ENCODE peak calls at places on chromosomes 2 and 18, in five cellular contexts. One of them, this sample, is unnamed.

GRCh38 chr2:113407446-113408099 is 29.9 kb upstream of the ZNG1B start:
- DNase-seq in tibial artery: no peak
- DNase-seq in aorta: no peak
- DNase-seq in adipocyte: peak; percentile 14
- DNase-seq in pancreas: no peak
- DNase-seq in this sample: no peak

GRCh38 chr18:59087391-59087790 is 52.3 kb upstream of the SEC11C start:
- DNase-seq in tibial artery: no peak
- DNase-seq in aorta: no peak
- DNase-seq in adipocyte: no peak
- DNase-seq in pancreas: no peak
- DNase-seq in this sample: no peak

GRCh38 chr2:118967124-118967880 is 25.3 kb downstream of the MARCO start:
- DNase-seq in adipocyte: no peak
- DNase-seq in pancreas: no peak
- DNase-seq in aorta: no peak
- DNase-seq in tibial artery: no peak
- DNase-seq in this sample: no peak

GRCh38 chr18:79902640-79903039 is 48.8 kb downstream of the SLC66A2 start:
- DNase-seq in tibial artery: peak; percentile 60
- DNase-seq in pancreas: no peak
- DNase-seq in aorta: peak; percentile 75
- DNase-seq in adipocyte: no peak
- DNase-seq in this sample: no peak

GRCh38 chr18:26777316-26778053 is 88.0 kb downstream of the AQP4 start:
- DNase-seq in pancreas: no peak
- DNase-seq in tibial artery: no peak
- DNase-seq in adipocyte: no peak
- DNase-seq in aorta: no peak
- DNase-seq in this sample: no peak

GRCh38 chr18:53441761-53442414 is 782.6 kb downstream of the MBD2 start:
- DNase-seq in adipocyte: peak; percentile 27
- DNase-seq in pancreas: no peak
- DNase-seq in tibial artery: no peak
- DNase-seq in aorta: no peak
- DNase-seq in this sample: no peak

GRCh38 chr2:144372484-144373195 is 147.3 kb downstream of the ZEB2 start:
- DNase-seq in tibial artery: no peak
- DNase-seq in pancreas: no peak
- DNase-seq in aorta: no peak
- DNase-seq in adipocyte: peak; percentile 33
- DNase-seq in this sample: no peak

GRCh38 chr18:73023975-73024374 is 156.2 kb upstream of the NETO1 start:
- DNase-seq in pancreas: no peak
- DNase-seq in tibial artery: no peak
- DNase-seq in adipocyte: no peak
- DNase-seq in aorta: no peak
- DNase-seq in this sample: peak; percentile 10

GRCh38 chr18:477565-477964 is 22.9 kb downstream of the COLEC12 start:
- DNase-seq in tibial artery: no peak
- DNase-seq in pancreas: peak; percentile 63
- DNase-seq in aorta: no peak
- DNase-seq in adipocyte: no peak
- DNase-seq in this sample: no peak

GRCh38 chr2:51025942-51026574 is 5.9 kb downstream of the NRXN1 start:
- DNase-seq in tibial artery: no peak
- DNase-seq in aorta: no peak
- DNase-seq in pancreas: no peak
- DNase-seq in adipocyte: no peak
- DNase-seq in this sample: no peak

GRCh38 chr18:26457611-26458350 is 90.6 kb downstream of the KCTD1 start:
- DNase-seq in tibial artery: no peak
- DNase-seq in pancreas: no peak
- DNase-seq in adipocyte: no peak
- DNase-seq in aorta: no peak
- DNase-seq in this sample: no peak

GRCh38 chr2:133324150-133324561 is 244.1 kb downstream of the NCKAP5 start:
- DNase-seq in adipocyte: peak; percentile 76
- DNase-seq in tibial artery: no peak
- DNase-seq in pancreas: no peak
- DNase-seq in aorta: no peak
- DNase-seq in this sample: no peak

GRCh38 chr2:54628957-54629356 is 94.5 kb upstream of the EML6 start:
- DNase-seq in aorta: no peak
- DNase-seq in adipocyte: no peak
- DNase-seq in tibial artery: no peak
- DNase-seq in pancreas: no peak
- DNase-seq in this sample: no peak
- H3K4me1 ChIP-seq in aorta: no peaks in the 10 kb centered on the region
- H3K4me1 ChIP-seq in adipocyte: peaks cover 54% of the 10 kb centered on the region
- H3K4me1 ChIP-seq in tibial artery: no peaks in the 10 kb centered on the region
- H3K4me1 ChIP-seq in pancreas: peaks cover 26% of the 10 kb centered on the region
- H3K4me1 ChIP-seq in this sample: no peaks in the 10 kb centered on the region

GRCh38 chr18:2326999-2327398 is 244.3 kb downstream of the METTL4 start:
- DNase-seq in tibial artery: no peak
- DNase-seq in pancreas: no peak
- DNase-seq in adipocyte: peak; percentile 5
- DNase-seq in aorta: no peak
- DNase-seq in this sample: no peak

GRCh38 chr18:2324459-2324858 is 246.8 kb downstream of the METTL4 start:
- DNase-seq in aorta: no peak
- DNase-seq in adipocyte: no peak
- DNase-seq in tibial artery: no peak
- DNase-seq in pancreas: no peak
- DNase-seq in this sample: no peak

GRCh38 chr18:2325933-2326332 is 245.4 kb downstream of the METTL4 start:
- DNase-seq in aorta: no peak
- DNase-seq in pancreas: no peak
- DNase-seq in tibial artery: no peak
- DNase-seq in adipocyte: no peak
- DNase-seq in this sample: no peak

GRCh38 chr18:2330764-2331163 is 240.5 kb downstream of the METTL4 start:
- DNase-seq in adipocyte: no peak
- DNase-seq in aorta: no peak
- DNase-seq in pancreas: no peak
- DNase-seq in tibial artery: no peak
- DNase-seq in this sample: no peak

DNA sequence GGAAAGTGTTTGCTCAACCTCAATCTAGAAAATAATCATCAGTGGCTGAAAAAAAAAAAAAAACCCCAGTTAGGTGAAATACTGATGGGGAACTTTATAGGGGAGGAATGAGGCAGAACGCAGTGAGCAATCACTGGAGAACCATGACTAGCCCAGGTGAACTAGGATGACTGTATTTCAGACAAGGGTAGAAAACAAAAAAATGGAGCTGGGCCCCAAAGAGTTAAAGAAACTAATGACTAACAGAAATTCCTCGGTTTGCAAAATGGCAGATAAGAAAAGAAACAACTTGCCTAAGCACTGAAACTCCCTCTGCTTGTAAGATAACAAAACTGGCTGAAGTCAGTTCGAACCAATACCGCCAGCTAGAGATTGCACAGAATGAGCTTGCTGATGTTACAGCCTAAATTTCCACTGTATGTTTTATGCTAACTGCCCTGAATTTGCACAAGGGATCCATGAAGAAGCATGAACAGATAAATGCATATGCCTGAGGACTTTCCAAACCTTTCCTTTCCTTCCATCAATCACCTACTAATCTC is 245.9 kb downstream of the METTL4 start:
- DNase-seq in tibial artery: no peak
- DNase-seq in adipocyte: peak; percentile 7
- DNase-seq in aorta: no peak
- DNase-seq in pancreas: no peak
- DNase-seq in this sample: no peak
- H3K4me1 ChIP-seq in tibial artery: no peaks in the 10 kb centered on the region
- H3K4me1 ChIP-seq in adipocyte: no peaks in the 10 kb centered on the region
- H3K4me1 ChIP-seq in aorta: no peaks in the 10 kb centered on the region
- H3K4me1 ChIP-seq in pancreas: no peaks in the 10 kb centered on the region
- H3K4me1 ChIP-seq in this sample: no peaks in the 10 kb centered on the region

GRCh38 chr2:237074211-237074993 is 11.3 kb upstream of the COPS8 start:
- DNase-seq in pancreas: no peak
- DNase-seq in adipocyte: no peak
- DNase-seq in aorta: no peak
- DNase-seq in tibial artery: no peak
- DNase-seq in this sample: no peak
- H3K4me1 ChIP-seq in pancreas: peaks cover 3% of the 10 kb centered on the region
- H3K4me1 ChIP-seq in adipocyte: peaks cover 16% of the 10 kb centered on the region
- H3K4me1 ChIP-seq in aorta: no peaks in the 10 kb centered on the region
- H3K4me1 ChIP-seq in tibial artery: no peaks in the 10 kb centered on the region
- H3K4me1 ChIP-seq in this sample: no peaks in the 10 kb centered on the region

DNA sequence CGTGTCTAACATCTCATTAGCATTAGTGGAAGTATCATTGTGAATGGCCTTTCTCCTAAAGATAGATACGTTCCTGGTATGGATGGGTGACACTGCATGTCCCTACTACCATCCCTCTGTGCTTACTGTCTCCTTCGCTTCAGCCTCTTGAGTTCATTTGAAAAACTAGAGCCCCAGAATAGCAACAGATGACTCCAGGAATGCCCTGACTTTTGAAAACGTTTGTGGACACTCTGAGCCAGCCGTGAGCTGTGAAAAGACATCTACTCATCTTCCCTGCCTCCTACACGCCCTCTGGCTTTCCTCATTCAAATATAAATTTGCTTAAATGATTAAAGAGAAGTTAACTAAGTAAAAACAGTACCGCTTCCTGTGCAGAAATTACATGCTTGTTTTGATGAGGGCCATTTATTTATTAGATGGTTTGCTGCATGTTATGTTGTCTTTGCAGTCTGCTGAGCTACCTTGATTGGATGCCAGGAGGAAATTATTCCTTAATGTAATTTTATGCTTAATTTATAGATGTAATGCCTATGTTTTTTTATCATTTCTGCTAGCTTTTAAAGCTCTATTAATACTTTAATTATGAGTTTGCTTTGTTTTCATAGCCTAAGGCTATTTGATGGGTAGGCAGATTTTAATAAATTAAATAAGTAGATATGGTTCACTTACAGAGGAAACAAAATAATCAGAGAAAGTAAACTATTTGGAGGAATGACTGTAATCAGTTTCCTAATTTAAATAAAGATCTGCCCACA is 32.1 kb upstream of the MYO3B start:
- DNase-seq in pancreas: no peak
- DNase-seq in tibial artery: no peak
- DNase-seq in aorta: no peak
- DNase-seq in adipocyte: no peak
- DNase-seq in this sample: no peak
- H3K4me1 ChIP-seq in pancreas: peaks cover 11% of the 10 kb centered on the region
- H3K4me1 ChIP-seq in tibial artery: no peaks in the 10 kb centered on the region
- H3K4me1 ChIP-seq in aorta: no peaks in the 10 kb centered on the region
- H3K4me1 ChIP-seq in adipocyte: peaks cover 4% of the 10 kb centered on the region
- H3K4me1 ChIP-seq in this sample: no peaks in the 10 kb centered on the region

DNA sequence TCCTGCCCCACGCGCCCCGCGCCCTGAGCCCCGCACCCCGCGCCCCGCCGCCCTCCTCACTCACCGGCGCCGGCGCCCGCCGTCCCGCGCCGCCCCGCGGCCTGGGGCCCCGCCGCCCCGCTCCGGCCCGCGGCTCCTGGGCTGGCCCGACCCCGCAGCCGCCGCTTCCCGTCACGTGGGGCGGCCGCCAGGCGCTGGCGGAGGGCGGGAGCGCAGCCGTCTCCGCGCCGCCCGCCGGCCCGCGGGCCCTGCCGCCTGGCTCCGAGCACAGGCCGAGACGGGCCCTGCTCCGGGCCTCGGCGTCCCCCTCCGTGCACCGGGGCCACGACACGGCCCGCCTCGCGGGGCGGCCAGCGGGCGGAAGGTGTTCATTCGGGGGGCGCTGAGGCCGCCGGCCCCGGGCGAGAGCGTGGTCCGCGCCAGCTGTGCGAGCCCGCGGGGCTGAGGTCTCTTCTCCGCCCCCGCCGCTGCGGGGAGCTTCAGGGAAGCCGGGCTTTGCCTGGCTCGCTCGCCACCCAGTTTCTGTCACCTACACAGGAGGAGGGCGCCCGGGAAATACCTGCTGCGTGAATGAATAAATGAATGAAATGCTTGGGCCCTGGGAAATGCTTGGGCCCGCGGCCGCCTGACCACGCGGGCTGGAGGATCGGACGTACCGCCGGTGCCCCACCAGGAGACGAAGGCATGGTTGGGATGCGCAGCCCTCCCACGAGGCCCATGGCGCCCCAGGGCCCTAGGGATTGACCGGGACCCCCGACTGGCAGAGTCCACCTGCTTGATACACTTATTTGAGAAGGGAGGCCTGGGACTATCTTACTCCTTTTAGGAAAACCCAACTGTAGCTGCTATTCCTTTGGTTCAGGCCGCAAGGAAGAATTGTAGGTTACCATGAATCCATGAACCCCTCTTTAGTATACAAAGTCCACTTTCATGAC is at the start of gene TGFBRAP1:
- DNase-seq in aorta: peak; percentile 85
- DNase-seq in tibial artery: peak; percentile 71
- DNase-seq in adipocyte: peak; percentile 87
- DNase-seq in pancreas: peak; percentile 60
- DNase-seq in this sample: peak; percentile 29
- H3K4me1 ChIP-seq in aorta: no peaks in the 10 kb centered on the region
- H3K4me1 ChIP-seq in tibial artery: no peaks in the 10 kb centered on the region
- H3K4me1 ChIP-seq in adipocyte: peaks cover 49% of the 10 kb centered on the region
- H3K4me1 ChIP-seq in pancreas: peaks cover 26% of the 10 kb centered on the region
- H3K4me1 ChIP-seq in this sample: peaks cover 7% of the 10 kb centered on the region

GRCh38 chr2:233240897-233241296 is 10.6 kb upstream of the ATG16L1 start:
- DNase-seq in tibial artery: no peak
- DNase-seq in adipocyte: no peak
- DNase-seq in pancreas: no peak
- DNase-seq in aorta: no peak
- DNase-seq in this sample: no peak
- H3K4me1 ChIP-seq in tibial artery: no peaks in the 10 kb centered on the region
- H3K4me1 ChIP-seq in adipocyte: no peaks in the 10 kb centered on the region
- H3K4me1 ChIP-seq in pancreas: no peaks in the 10 kb centered on the region
- H3K4me1 ChIP-seq in aorta: no peaks in the 10 kb centered on the region
- H3K4me1 ChIP-seq in this sample: no peaks in the 10 kb centered on the region

GRCh38 chr2:111135910-111136297 is 15.2 kb downstream of the BCL2L11 start:
- DNase-seq in pancreas: no peak
- DNase-seq in aorta: no peak
- DNase-seq in adipocyte: no peak
- DNase-seq in tibial artery: no peak
- DNase-seq in this sample: no peak
- H3K4me1 ChIP-seq in pancreas: peaks cover 8% of the 10 kb centered on the region
- H3K4me1 ChIP-seq in aorta: no peaks in the 10 kb centered on the region
- H3K4me1 ChIP-seq in adipocyte: peaks cover 13% of the 10 kb centered on the region
- H3K4me1 ChIP-seq in tibial artery: no peaks in the 10 kb centered on the region
- H3K4me1 ChIP-seq in this sample: peaks cover 5% of the 10 kb centered on the region

GRCh38 chr2:175156534-175156933 is 11.5 kb downstream of the ATF2 start:
- DNase-seq in pancreas: no peak
- DNase-seq in adipocyte: no peak
- DNase-seq in aorta: no peak
- DNase-seq in tibial artery: no peak
- DNase-seq in this sample: no peak
- H3K4me1 ChIP-seq in pancreas: peaks cover 17% of the 10 kb centered on the region
- H3K4me1 ChIP-seq in adipocyte: no peaks in the 10 kb centered on the region
- H3K4me1 ChIP-seq in aorta: no peaks in the 10 kb centered on the region
- H3K4me1 ChIP-seq in tibial artery: no peaks in the 10 kb centered on the region
- H3K4me1 ChIP-seq in this sample: no peaks in the 10 kb centered on the region